ENCODE peak calls at places on chromosome 22, in five cellular contexts. H is RWPE2, G is cardiac muscle cell, O is thoracic aorta, Q is tibial artery. K is an unnamed sample.

GRCh38 chr22:27107824-27108223 is 450.4 kb downstream of the MIAT start:
- DNase-seq in Q (peak; percentile 88), G (peak; percentile 96), O (peak; percentile 67), H (peak; percentile 96), K (peak; percentile 76)

GRCh38 chr22:50476819-50477344 is 2.0 kb upstream of the SBF1 start:
- DNase-seq in O (no peak), Q (no peak), H (no peak), G (no peak), K (no peak)

GRCh38 chr22:39940757-39941305 is 19.4 kb upstream of the TMA7B start:
- DNase-seq in O (no peak), G (no peak), H (no peak), Q (no peak), K (no peak)

GRCh38 chr22:45268167-45268957 is 16.4 kb upstream of the UPK3A start:
- DNase-seq in G (peak; percentile 21), Q (no peak), H (no peak), O (no peak), K (peak; percentile 36)

GRCh38 chr22:21837184-21837979 is 30.1 kb downstream of the MAPK1 start:
- DNase-seq in G (peak; percentile 77), Q (no peak), O (no peak), H (no peak), K (no peak)

GRCh38 chr22:31442768-31443489 is 43.5 kb downstream of the DRG1 start:
- DNase-seq in Q (no peak), H (no peak), O (no peak), G (no peak), K (no peak)

GRCh38 chr22:50061141-50061823 is 3.2 kb upstream of the TTLL8 start:
- DNase-seq in Q (no peak), O (no peak), H (no peak), G (no peak), K (no peak)

GRCh38 chr22:37282385-37282677 is at the start of gene CYTH4:
- DNase-seq in Q (peak; percentile 77), H (no peak), O (no peak), G (no peak), K (peak; percentile 70)

DNA sequence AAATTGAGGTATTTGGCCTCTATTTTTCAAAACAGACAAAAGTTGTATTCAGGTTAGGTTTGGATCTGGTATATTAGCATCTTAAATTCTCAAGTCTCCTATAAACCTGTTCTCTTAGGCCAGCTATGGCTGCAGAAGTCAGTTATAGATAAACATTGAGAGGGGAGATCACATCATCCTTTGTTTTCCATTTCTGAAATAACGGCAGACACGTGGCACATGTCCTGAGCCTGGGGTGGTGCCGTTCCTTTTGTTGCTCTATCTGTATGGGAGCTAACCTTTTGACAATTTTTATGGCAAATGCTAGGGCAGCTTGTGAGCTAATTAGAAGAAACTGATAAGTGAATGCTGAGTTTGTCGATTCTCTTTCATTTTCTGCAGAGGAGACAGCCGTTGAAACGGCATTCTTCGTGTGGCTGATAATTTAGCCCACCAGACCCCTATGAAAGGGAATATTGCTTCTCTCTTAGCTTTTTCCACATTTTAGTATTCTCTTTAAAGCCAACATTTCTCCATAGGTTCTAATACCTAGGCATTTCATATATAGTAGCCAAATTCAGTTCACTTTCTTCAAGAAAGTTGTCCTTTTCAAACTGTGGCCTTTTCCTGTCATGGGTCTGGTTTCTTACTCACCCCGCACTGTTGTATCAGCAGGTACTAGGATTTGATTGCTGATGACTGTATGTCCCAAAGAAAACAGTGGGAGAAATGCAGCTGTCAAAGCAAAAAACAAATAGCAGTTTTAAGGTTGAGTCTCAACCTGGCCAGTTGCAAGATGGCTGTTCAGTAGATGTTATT is 26.1 kb downstream of the NF2 start:
- DNase-seq in O (no peak), H (no peak), Q (no peak), G (no peak), K (no peak)
- H3K4me1 ChIP-seq in O (no peaks in the 10 kb centered on the region), H (peaks cover 33% of the 10 kb centered on the region), Q (peaks cover 6% of the 10 kb centered on the region), G (no peaks in the 10 kb centered on the region), K (peaks cover 53% of the 10 kb centered on the region)

DNA sequence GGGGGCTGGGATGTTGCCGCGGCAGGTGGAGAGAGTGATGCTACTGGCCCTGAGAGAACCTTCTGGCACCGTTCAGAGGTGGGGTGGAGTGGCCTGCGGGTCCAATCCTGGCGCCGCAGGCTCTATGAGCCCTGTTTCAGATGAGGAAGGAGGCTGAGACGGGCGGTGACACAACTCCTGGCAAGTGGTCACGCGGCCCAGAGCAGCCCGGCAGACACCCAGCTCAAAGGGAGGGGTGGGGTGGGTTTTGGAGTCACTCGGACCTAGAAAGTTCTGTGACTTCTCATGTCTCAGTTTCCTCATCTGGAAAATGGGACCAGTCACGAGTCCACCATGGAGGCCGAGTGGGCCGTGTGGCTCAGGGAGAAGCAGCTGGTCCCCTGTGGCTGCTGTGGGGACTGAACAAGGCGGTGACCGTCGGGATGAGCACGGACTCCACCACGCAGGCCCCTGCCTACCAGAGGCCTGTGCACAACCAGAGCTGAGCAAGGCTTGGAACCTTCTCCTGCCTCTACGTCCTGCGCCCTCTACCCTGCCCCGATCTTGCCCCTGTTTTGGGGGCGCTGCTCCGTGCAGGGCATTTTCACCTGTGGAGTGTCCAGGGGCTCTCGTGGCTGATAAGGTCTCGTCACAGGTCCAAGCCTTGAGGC is 3.7 kb downstream of the TSPO start:
- DNase-seq in G (no peak), O (no peak), H (no peak), Q (no peak), K (peak; percentile 65)
- H3K4me1 ChIP-seq in G (no peaks in the 10 kb centered on the region), O (peaks cover 14% of the 10 kb centered on the region), H (peaks cover 6% of the 10 kb centered on the region), Q (peaks cover 36% of the 10 kb centered on the region), K (peaks cover 41% of the 10 kb centered on the region)

GRCh38 chr22:38316340-38317236 is 645 bp downstream of the CSNK1E start:
- DNase-seq in Q (peak; percentile 90), H (no peak), O (no peak), G (peak; percentile 74), K (peak; percentile 66)
- H3K4me1 ChIP-seq in Q (peaks cover 57% of the 10 kb centered on the region), H (peaks cover 41% of the 10 kb centered on the region), O (peaks cover 30% of the 10 kb centered on the region), G (peaks cover 21% of the 10 kb centered on the region), K (peaks cover 56% of the 10 kb centered on the region)

GRCh38 chr22:47147572-47147971 is 385.1 kb downstream of the TBC1D22A start:
- DNase-seq in O (no peak), Q (no peak), G (no peak), H (no peak), K (no peak)

GRCh38 chr22:47146941-47147340 is 384.5 kb downstream of the TBC1D22A start:
- DNase-seq in Q (no peak), G (no peak), H (no peak), O (no peak), K (no peak)

GRCh38 chr22:47144791-47145425 is 382.5 kb downstream of the TBC1D22A start:
- DNase-seq in H (no peak), O (no peak), Q (no peak), G (no peak), K (peak; percentile 91)

GRCh38 chr22:47145883-47146282 is 383.4 kb downstream of the TBC1D22A start:
- DNase-seq in H (no peak), O (no peak), Q (no peak), G (no peak), K (no peak)

DNA sequence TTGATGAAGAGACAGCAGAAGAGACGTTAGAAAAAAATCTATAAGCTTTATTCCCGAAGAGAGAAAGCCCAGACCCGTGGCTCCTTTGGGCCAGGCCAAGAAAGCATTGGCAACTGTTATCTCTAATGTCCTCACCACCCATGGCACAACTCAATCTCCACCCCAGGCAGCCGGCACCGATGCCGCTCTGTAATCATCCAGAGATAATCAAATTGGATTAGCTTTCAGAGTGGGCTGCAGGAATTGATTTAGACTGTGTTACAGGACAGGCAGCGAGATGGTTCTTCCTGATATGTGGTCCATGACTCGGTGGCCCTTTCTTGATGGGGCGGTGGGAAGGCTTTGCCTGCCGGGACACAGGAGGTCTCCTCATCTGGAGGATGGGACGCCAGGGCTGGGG is 383.9 kb downstream of the TBC1D22A start:
- DNase-seq in Q (no peak), H (no peak), G (no peak), O (no peak), K (no peak)
- H3K4me1 ChIP-seq in Q (no peaks in the 10 kb centered on the region), H (no peaks in the 10 kb centered on the region), G (no peaks in the 10 kb centered on the region), O (no peaks in the 10 kb centered on the region), K (no peaks in the 10 kb centered on the region)

DNA sequence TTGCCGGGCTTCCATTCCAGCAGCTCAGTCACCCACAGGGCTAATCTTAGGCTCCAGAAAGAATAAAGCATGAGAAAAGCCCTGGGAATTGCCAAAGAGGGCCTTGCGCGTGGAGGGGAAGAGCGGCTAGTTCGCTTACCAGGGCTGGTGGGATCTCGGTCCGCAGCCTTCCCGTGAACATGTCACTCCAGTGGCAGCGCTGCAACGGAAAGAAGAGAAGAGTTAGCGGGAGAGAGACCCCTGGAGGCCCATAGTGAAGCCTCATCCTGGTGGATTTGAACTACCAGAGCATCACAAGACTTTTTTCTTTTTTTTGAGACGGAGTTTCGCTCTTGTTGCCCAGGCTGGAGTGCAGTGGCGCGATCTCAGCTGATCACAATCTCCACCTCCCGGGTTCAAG is 18.0 kb downstream of the RANGAP1 start:
- DNase-seq in Q (no peak), G (no peak), H (no peak), O (no peak), K (no peak)
- H3K4me1 ChIP-seq in Q (no peaks in the 10 kb centered on the region), G (no peaks in the 10 kb centered on the region), H (no peaks in the 10 kb centered on the region), O (no peaks in the 10 kb centered on the region), K (no peaks in the 10 kb centered on the region)

K was measured in stomach.